ENCODE peak calls at places on chromosomes 2 and 18, in seven cellular contexts. Q, M, K, H, F, S and W are unnamed samples.

GRCh38 chr2:43132523-43133301 is 93.7 kb downstream of the ZFP36L2 start:
- DNase-seq in Q (no peak), M (no peak), K (no peak), H (no peak), F (peak), S (no peak), W (no peak)

GRCh38 chr18:24763765-24764548 is 303.5 kb downstream of the HRH4 start:
- DNase-seq in Q (no peak), M (peak), K (no peak), H (no peak), F (no peak), S (no peak), W (no peak)

GRCh38 chr2:6667326-6667725 is 198.4 kb downstream of the CMPK2 start:
- DNase-seq in Q (no peak), M (no peak), K (no peak), H (no peak), F (no peak), S (no peak), W (no peak)

GRCh38 chr18:808086-808485 is 4.0 kb downstream of the YES1 start:
- DNase-seq in Q (no peak), M (no peak), K (no peak), H (peak), F (no peak), S (no peak), W (no peak)

GRCh38 chr18:23453657-23454011 is 547 bp downstream of the RIOK3 start:
- DNase-seq in Q (no peak), M (no peak), K (no peak), H (no peak), F (no peak), S (no peak), W (no peak)

GRCh38 chr2:173652311-173652710 is 297.6 kb downstream of the CDCA7 start:
- DNase-seq in Q (no peak), M (no peak), K (no peak), H (no peak), F (no peak), S (no peak), W (no peak)

GRCh38 chr18:22168360-22168921 is 948 bp upstream of the GATA6 start:
- DNase-seq in Q (peak), M (no peak), K (no peak), H (peak), F (no peak), S (peak), W (no peak)

GRCh38 chr18:7417742-7418141 is 149.4 kb upstream of the PTPRM start:
- DNase-seq in Q (no peak), M (no peak), K (no peak), H (no peak), F (no peak), S (no peak), W (no peak)

GRCh38 chr2:69159988-69160387 is 147.0 kb downstream of the ANTXR1 start:
- DNase-seq in Q (no peak), M (no peak), K (no peak), H (no peak), F (no peak), S (peak), W (no peak)

GRCh38 chr2:232873292-232873908 is 3.3 kb downstream of the SNORC start:
- DNase-seq in Q (peak), M (no peak), K (no peak), H (no peak), F (no peak), S (no peak), W (no peak)

DNA sequence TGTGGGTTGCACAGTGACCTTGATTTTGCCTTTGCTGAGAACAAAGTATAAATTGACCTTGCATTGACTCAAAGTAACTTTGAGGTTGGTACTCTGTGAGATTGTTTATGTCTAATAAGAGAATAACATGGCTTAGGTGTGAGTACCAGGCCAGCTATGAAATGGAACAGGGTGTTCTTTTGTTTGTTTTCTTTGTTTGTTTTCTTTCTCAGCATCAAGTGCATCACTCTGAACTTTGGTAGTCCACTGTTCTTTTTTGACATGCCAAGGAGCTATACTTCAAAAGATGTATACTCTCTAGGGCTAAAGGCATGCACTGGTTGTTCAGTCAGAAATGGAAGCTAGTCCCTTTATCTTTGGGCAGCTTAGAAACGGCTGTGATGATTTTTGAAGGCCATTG is 5.1 kb downstream of the ABCB11 start:
- DNase-seq in Q (no peak), M (no peak), K (no peak), H (no peak), F (no peak), S (no peak), W (no peak)
- H3K4me3 ChIP-seq in Q (no peak), M (no peak), K (no peak), H (no peak), F (no peak), S (no peak), W (no peak)

DNA sequence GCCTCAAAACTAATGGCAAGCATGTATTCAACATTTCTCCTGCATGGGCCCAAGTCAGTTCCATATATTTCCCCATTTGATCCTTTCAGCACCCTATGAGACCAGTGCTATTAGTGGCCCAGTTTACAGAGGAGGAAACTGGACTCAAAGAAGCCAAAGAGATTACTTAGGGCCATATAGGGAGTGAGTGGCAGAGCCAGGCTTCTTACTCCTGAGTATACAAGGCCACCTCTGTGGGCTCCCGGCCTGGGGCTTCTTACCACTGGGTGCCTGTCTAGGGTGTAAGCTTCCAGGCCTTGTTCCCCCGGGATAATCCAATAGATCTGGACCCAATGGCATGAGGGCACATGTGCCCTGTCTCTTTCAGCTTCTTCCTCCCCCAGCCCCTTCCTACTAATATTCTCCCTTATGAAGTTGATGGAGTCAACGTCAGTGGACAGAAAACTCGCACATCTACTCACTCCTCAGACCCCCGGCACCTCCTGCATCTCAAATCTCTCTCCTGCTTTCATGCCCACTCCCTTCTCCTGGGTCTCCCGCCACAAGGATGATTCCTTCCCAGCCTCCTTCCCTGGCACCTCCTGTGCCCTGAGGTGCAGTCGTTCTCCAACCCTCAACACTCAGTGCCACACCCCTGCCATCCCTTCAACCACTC is 222.6 kb downstream of the ANAPC1 start:
- DNase-seq in Q (no peak), M (no peak), K (no peak), H (no peak), F (no peak), S (no peak), W (no peak)
- H3K27ac ChIP-seq in Q (no peak), M (no peak), K (no peak), H (no peak), F (peak), S (no peak), W (no peak)

DNA sequence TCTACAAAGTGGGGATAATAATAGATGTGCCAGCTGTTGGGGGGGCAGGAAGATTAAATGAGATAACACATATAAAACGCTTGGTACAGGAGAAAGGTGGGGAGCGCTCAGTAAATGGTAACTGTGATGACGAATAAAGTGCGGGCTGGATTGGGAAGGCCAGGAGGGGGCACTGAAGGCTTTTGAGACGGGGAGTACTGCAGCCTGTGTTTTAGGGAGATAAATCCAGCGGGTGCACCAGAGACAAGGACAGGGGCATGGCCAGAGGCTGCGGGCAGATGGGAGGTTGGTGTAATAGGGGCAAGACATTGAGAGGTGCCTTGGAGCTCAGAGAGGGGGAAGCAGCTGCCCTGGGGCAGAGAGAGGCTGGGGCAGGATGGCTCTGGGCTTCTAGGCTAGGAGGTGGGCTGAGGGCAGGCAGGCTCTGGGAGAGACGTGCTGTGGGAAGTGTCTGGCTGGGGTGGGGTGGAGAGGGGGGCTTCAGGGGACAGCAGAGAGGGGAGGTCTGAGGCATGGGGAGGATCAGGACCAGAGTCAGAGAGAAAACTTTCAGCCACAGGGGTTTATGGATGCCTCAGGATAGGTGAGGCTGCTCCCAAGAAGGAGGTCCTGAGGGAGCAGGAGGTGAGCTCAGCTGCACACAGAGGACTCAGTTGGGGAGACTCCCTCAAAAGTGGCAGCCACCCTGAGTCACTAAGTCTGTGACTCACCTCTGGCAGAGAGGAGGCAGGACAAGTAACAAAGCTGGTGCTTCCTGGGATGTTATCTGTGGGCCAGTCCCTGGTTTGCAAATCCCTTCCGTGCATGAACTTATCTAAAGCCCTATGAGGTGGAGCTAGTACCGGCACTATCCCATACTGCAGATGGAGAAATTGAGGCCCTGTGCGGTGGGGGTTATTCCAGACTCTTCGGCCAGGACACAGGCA is 18.9 kb downstream of the TEX44 start:
- DNase-seq in Q (peak), M (peak), K (no peak), H (peak), F (no peak), S (peak), W (no peak)
- H3K4me3 ChIP-seq in Q (no peak), M (no peak), K (no peak), H (no peak), F (no peak), S (no peak), W (no peak)

GRCh38 chr18:9210996-9211395 is 74.4 kb downstream of the ANKRD12 start:
- DNase-seq in Q (no peak), M (no peak), K (no peak), H (no peak), F (no peak), S (no peak), W (no peak)
- H3K27ac ChIP-seq in Q (peak), M (no peak), K (no peak), H (no peak), F (no peak), S (no peak), W (no peak)

DNA sequence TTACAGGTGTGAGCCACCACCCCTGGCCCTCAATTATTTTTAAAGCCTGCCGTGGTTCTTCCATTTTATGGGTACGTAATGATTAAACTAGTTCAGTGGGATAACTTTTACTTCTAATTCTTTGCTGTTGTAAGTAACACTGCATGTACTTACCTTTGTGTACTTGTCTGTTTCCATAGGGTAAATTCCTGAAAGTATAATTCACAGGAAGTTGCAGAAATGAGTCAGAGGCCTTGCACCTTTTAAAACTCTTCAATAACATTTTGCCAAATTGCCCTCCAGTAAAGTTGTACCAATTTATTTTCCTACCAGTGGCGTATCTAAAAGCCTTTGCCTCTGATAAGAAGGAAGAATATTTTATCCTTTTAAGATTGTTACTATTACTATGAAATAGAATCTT is 65.0 kb downstream of the CAB39 start:
- DNase-seq in Q (no peak), M (no peak), K (no peak), H (no peak), F (no peak), S (no peak), W (no peak)
- H3K4me3 ChIP-seq in Q (no peak), M (no peak), K (no peak), H (no peak), F (no peak), S (no peak), W (no peak)

GRCh38 chr18:43692291-43692690 is 415.0 kb upstream of the SYT4 start:
- DNase-seq in Q (no peak), M (no peak), K (no peak), H (no peak), F (no peak), S (no peak), W (no peak)
- H3K27ac ChIP-seq in Q (no peak), M (no peak), K (no peak), H (no peak), F (no peak), S (no peak), W (no peak)

GRCh38 chr2:130877258-130877657 is 40.5 kb downstream of the ARHGEF4 start:
- DNase-seq in Q (no peak), M (no peak), K (no peak), H (no peak), F (no peak), S (no peak), W (peak)
- H3K4me3 ChIP-seq in Q (no peak), M (no peak), K (no peak), H (no peak), F (no peak), S (no peak), W (no peak)

DNA sequence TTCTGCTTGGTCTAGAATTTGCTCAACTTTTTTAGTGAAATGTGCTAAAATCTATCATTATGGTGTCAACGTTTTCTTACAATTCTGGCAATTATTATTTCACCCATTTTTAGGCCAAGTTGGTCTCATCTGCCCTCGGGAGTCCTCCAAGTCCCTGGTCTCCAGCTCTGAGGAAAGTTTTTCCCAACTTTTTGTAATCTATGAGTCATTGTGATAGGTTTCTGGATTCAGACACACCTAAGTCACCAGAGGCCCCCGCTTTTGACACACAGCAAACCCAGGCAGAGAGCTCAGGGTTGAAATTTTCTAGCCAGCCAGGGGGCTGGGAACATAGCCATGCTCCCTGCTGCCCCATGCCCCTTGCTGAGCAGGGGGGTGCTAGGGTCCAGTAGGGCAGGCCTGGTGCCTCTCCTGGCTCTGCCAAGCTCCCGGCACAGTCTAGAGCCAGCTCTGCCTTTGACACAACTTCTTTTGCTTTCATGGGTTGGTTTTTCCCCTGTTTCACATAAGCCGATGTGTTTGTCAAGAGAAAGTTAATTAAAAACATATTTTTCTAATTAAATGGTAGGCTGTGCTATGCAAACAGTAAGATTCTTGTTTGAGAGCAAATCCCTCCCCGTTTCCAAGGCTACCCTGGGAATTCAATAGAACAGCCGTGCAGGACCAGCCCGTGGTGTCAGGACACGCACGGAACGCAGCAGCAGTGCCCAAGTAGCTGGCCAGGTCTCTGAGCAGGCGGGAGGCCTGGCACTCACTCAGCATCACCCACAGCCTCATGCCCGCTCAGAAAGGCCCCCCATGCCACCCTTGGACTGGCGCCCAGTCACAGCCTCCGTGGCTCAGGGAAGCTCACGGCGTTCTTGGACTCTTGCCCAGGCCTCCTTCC is 25.5 kb upstream of the SNED1 start:
- DNase-seq in Q (peak), M (peak), K (no peak), H (no peak), F (peak), S (no peak), W (peak)
- H3K27ac ChIP-seq in Q (no peak), M (peak), K (no peak), H (no peak), F (no peak), S (no peak), W (no peak)

GRCh38 chr18:12679183-12679786 is 21.4 kb upstream of the SPIRE1 start:
- DNase-seq in Q (peak), M (no peak), K (no peak), H (peak), F (peak), S (no peak), W (no peak)
- H3K4me3 ChIP-seq in Q (peak), M (peak), K (no peak), H (no peak), F (peak), S (no peak), W (no peak)

GRCh38 chr18:35578481-35578880 is 3.1 kb upstream of the GALNT1 start:
- DNase-seq in Q (no peak), M (no peak), K (no peak), H (no peak), F (no peak), S (no peak), W (no peak)

GRCh38 chr18:35582899-35583558 is 1.5 kb downstream of the GALNT1 start:
- DNase-seq in Q (peak), M (no peak), K (no peak), H (peak), F (no peak), S (peak), W (no peak)

GRCh38 chr18:35581555-35582309 is at the start of gene GALNT1:
- DNase-seq in Q (peak), M (no peak), K (no peak), H (peak), F (peak), S (peak), W (peak)

GRCh38 chr18:35582310-35582682 is 756 bp downstream of the GALNT1 start:
- DNase-seq in Q (no peak), M (no peak), K (no peak), H (no peak), F (no peak), S (no peak), W (no peak)

DNA sequence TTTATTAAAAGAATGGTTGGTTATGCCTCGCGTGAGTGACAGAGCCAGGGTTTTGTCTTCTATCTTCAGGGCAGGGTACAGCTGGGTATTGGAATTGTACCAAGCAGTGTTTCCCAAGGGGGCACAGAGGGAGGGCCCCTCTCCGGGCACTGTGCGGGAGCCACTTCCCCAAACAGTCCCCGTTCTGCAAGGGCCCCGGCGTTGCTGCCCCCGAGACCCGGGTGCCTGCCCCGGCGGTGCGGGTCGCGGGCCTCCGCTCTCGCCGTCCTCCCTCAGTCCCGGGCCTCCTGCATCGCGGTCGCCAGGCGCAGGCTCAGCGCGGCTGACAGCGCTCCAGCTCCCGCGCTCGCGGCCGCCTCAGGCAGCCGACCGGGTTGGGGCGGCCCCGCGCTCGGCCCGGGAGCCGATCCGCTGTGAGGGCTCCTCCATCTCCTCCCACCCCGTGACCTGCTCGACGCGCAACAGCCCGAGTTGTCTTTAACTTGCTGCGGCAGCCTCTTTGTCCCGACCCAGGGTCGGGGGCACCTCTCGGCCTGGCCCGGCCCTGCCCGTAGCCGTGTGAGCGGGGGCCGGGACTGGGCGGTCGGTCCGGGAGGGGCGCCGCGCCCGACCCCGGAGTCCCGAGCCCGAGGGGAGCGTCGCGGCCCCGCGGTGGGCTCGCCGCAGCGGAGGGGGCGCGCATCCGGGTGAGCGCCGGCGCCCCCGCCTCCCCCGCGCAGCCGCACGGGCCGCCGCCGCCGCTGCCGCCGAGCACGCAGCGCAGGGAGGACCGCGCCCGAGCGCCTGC is 599 bp upstream of the GALNT1 start:
- DNase-seq in Q (peak), M (peak), K (peak), H (peak), F (peak), S (peak), W (peak)
- H3K27ac ChIP-seq in Q (peak), M (peak), K (peak), H (peak), F (peak), S (peak), W (peak)